ENCODE peak calls at places on chromosomes 1 and 21, in four cellular contexts. R, Q, V and S are unnamed samples.

GRCh38 chr1:192461684-192462083 is 113.9 kb upstream of the RGS1 start:
- DNase-seq in R (no peak), Q (no peak), V (no peak), S (no peak)

GRCh38 chr1:17239420-17239819 is 9.5 kb upstream of the PADI3 start:
- DNase-seq in R (peak), Q (peak), V (no peak), S (peak)

GRCh38 chr1:34418166-34418565 is 241.5 kb downstream of the C1orf94 start:
- DNase-seq in R (no peak), Q (no peak), V (no peak), S (no peak)

GRCh38 chr1:15433471-15433870 is 4.8 kb upstream of the CTRC start:
- DNase-seq in R (no peak), Q (no peak), V (no peak), S (no peak)

GRCh38 chr21:26115899-26116298 is 54.7 kb downstream of the APP start:
- DNase-seq in R (no peak), Q (peak), V (no peak), S (no peak)

GRCh38 chr21:30391615-30392014 is 4.2 kb upstream of the KRTAP13-1 start:
- DNase-seq in R (no peak), Q (no peak), V (no peak), S (no peak)

GRCh38 chr1:182340233-182341058 is 51.1 kb downstream of the GLUL start:
- DNase-seq in R (no peak), Q (peak), V (no peak), S (no peak)

GRCh38 chr1:9438431-9439073 is 100.7 kb upstream of the SLC25A33 start:
- DNase-seq in R (no peak), Q (peak), V (peak), S (no peak)

GRCh38 chr1:9455487-9456237 is 83.6 kb upstream of the SLC25A33 start:
- DNase-seq in R (peak), Q (peak), V (no peak), S (peak)

GRCh38 chr1:105005594-105006195 is 1256.0 kb downstream of the AMY1C start:
- DNase-seq in R (no peak), Q (no peak), V (no peak), S (no peak)

GRCh38 chr1:20600156-20600555 is 11.3 kb downstream of the CDA start:
- DNase-seq in R (no peak), Q (no peak), V (no peak), S (no peak)

GRCh38 chr1:116347678-116348077 is 25.4 kb upstream of the ATP1A1 start:
- DNase-seq in R (no peak), Q (no peak), V (no peak), S (no peak)

GRCh38 chr1:228733576-228733975 is 1.7 kb upstream of the RHOU start:
- DNase-seq in R (no peak), Q (no peak), V (no peak), S (no peak)

GRCh38 chr1:15958788-15959187 is 17.1 kb downstream of the ZBTB17 start:
- DNase-seq in R (no peak), Q (no peak), V (no peak), S (no peak)

GRCh38 chr1:7680791-7681165 is 90.3 kb upstream of the VAMP3 start:
- DNase-seq in R (peak), Q (no peak), V (no peak), S (peak)

GRCh38 chr1:91781371-91781825 is 104.6 kb downstream of the TGFBR3 start:
- DNase-seq in R (no peak), Q (peak), V (no peak), S (peak)

GRCh38 chr21:45246535-45247320 is 41.0 kb downstream of the POFUT2 start:
- DNase-seq in R (no peak), Q (no peak), V (no peak), S (no peak)

GRCh38 chr21:44510109-44510507 is 29.9 kb downstream of the KRTAP10-1 start:
- DNase-seq in R (no peak), Q (no peak), V (no peak), S (no peak)

GRCh38 chr1:210024996-210025395 is 87.0 kb downstream of the SYT14 start:
- DNase-seq in R (no peak), Q (no peak), V (no peak), S (no peak)

GRCh38 chr1:27031235-27032118 is 18.8 kb upstream of the TENT5B start:
- DNase-seq in R (peak), Q (peak), V (peak), S (no peak)

GRCh38 chr1:155177918-155178281 is 4.3 kb downstream of the TRIM46 start:
- DNase-seq in R (no peak), Q (no peak), V (no peak), S (no peak)

GRCh38 chr1:10657080-10657847 is 139.2 kb downstream of the CASZ1 start:
- DNase-seq in R (no peak), Q (no peak), V (no peak), S (no peak)

GRCh38 chr1:3924186-3924815 is 24.2 kb upstream of the C1orf174 start:
- DNase-seq in R (no peak), Q (no peak), V (no peak), S (no peak)

GRCh38 chr1:61491497-61491896 is 233.4 kb downstream of the TM2D1 start:
- DNase-seq in R (no peak), Q (peak), V (no peak), S (no peak)

GRCh38 chr1:175497501-175497900 is 245.9 kb downstream of the TNR start:
- DNase-seq in R (no peak), Q (no peak), V (no peak), S (no peak)

GRCh38 chr21:27796106-27796505 is 829.2 kb upstream of the ADAMTS5 start:
- DNase-seq in R (peak), Q (peak), V (no peak), S (no peak)

GRCh38 chr1:155057788-155058211 is 5.7 kb upstream of the EFNA4 start:
- DNase-seq in R (no peak), Q (no peak), V (no peak), S (no peak)

GRCh38 chr21:25855591-25855990 is 120.8 kb downstream of the GABPA start:
- DNase-seq in R (no peak), Q (no peak), V (no peak), S (no peak)

GRCh38 chr1:52970149-52970548 is 43.1 kb downstream of the SCP2 start:
- DNase-seq in R (no peak), Q (peak), V (no peak), S (peak)

GRCh38 chr1:16396591-16396990 is 29.5 kb downstream of the SZRD1 start:
- DNase-seq in R (no peak), Q (peak), V (no peak), S (no peak)

GRCh38 chr1:224211262-224211962 is 28.4 kb downstream of the DEGS1 start:
- DNase-seq in R (peak), Q (peak), V (no peak), S (no peak)

GRCh38 chr1:16458801-16459200 is 18.3 kb downstream of the NECAP2 start:
- DNase-seq in R (no peak), Q (no peak), V (no peak), S (no peak)

GRCh38 chr21:34635307-34635706 is 20.4 kb upstream of the RCAN1 start:
- DNase-seq in R (no peak), Q (no peak), V (no peak), S (no peak)

GRCh38 chr1:55425310-55425930 is 210.3 kb upstream of the USP24 start:
- DNase-seq in R (no peak), Q (no peak), V (no peak), S (no peak)

GRCh38 chr1:180898441-180899219 is 14.1 kb upstream of the KIAA1614 start:
- DNase-seq in R (no peak), Q (no peak), V (no peak), S (no peak)

GRCh38 chr1:236853916-236854601 is 59.0 kb downstream of the MTR start:
- DNase-seq in R (no peak), Q (no peak), V (no peak), S (no peak)

GRCh38 chr1:236038034-236038433 is 26.9 kb downstream of the NID1 start:
- DNase-seq in R (no peak), Q (no peak), V (no peak), S (no peak)

GRCh38 chr1:1397839-1398523 is 1.2 kb downstream of the CCNL2 start:
- DNase-seq in R (no peak), Q (peak), V (no peak), S (no peak)